ENCODE peak calls at places on chromosome 12, in five cellular contexts. M is GM06990, E is AG09309, P is MM.1S, O is A549. V is an unnamed sample.

GRCh38 chr12:53538209-53538689 is 31.0 kb upstream of the NPFF start:
- DNase-seq in M (no peak), E (peak; percentile 84), P (no peak), O (no peak), V (no peak)

GRCh38 chr12:71014180-71014785 is 93.7 kb upstream of the PTPRR start:
- DNase-seq in M (no peak), E (no peak), P (peak; percentile 7), O (peak; percentile 27), V (no peak)

GRCh38 chr12:86669010-86669409 is 412.8 kb upstream of the MGAT4C start:
- DNase-seq in M (no peak), E (no peak), P (no peak), O (no peak), V (no peak)

GRCh38 chr12:53241623-53242412 is 9.8 kb upstream of the RARG start:
- DNase-seq in M (no peak), E (no peak), P (no peak), O (no peak), V (no peak)

GRCh38 chr12:50825372-50825838 is 17.3 kb upstream of the TMPRSS12 start:
- DNase-seq in M (peak; percentile 12), E (peak; percentile 61), P (peak; percentile 79), O (peak; percentile 25), V (peak; percentile 39)

GRCh38 chr12:94329366-94329765 is 130.3 kb downstream of the CEP83 start:
- DNase-seq in M (no peak), E (no peak), P (no peak), O (no peak), V (no peak)

GRCh38 chr12:80708535-80709328 is 1.3 kb downstream of the MYF6 start:
- DNase-seq in M (peak; percentile 11), E (no peak), P (no peak), O (no peak), V (no peak)

GRCh38 chr12:78271546-78271945 is 440.9 kb downstream of the NAV3 start:
- DNase-seq in M (no peak), E (no peak), P (no peak), O (no peak), V (no peak)

GRCh38 chr12:118645219-118645618 is 268.9 kb downstream of the SUDS3 start:
- DNase-seq in M (no peak), E (no peak), P (peak; percentile 11), O (no peak), V (no peak)

GRCh38 chr12:14883663-14884062 is 2.0 kb downstream of the MGP start:
- DNase-seq in M (no peak), E (no peak), P (no peak), O (no peak), V (no peak)

GRCh38 chr12:103780992-103781391 is 60.0 kb downstream of the NT5DC3 start:
- DNase-seq in M (no peak), E (no peak), P (no peak), O (no peak), V (no peak)

GRCh38 chr12:48003226-48004038 is 844 bp downstream of the COL2A1 start:
- DNase-seq in M (no peak), E (no peak), P (no peak), O (peak; percentile 13), V (no peak)

DNA sequence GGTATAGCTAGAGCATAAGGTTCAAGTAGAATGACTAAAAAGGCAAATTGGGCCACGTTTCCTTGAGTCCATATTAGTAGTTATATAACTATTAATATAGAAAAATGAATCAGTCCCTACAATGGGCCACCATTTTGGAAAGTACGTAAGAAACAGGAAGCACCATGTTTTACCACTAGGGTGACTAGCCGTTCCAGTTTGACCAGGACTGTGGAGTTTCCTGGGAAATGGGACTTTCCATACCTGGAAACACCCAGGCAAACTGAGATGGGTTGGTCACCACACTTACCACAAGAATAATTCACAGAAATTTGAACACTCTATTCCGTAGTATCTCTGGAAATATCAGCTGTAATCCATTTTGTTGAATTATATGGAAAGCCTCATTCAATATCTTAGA is 2.1 kb upstream of the MAGOHB start:
- DNase-seq in M (no peak), E (no peak), P (no peak), O (no peak), V (no peak)
- TF ChIP-seq CTCF in M (no peak), E (no peak), P (no peak), O (no peak), V (no peak)

DNA sequence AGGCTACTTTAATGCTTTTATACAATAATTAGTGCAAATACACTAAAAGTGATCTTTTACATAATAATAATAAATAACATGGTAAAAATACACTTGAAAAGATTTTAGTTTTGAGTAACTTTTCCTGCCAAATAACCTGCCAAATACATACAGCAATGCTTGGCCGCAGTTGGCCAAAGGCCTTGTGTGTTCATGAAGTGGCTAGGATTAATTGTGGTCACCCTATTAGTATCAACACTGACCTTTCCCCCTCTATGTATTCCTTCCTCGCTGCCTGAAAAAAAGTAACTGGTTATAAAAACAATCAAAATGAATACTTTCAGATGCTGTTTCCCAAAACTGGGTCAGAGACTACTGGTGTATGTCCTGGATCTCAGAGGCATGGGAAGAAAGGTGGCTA is 34.3 kb downstream of the KICS2 start:
- DNase-seq in M (no peak), E (no peak), P (no peak), O (no peak), V (no peak)
- H3K4me3 ChIP-seq in M (no peak overlapping the region), E (no peak overlapping the region), P (no peak overlapping the region), O (no peak overlapping the region), V (no peak overlapping the region)

GRCh38 chr12:96237465-96238077 is 43.4 kb downstream of the ELK3 start:
- DNase-seq in M (no peak), E (peak; percentile 91), P (no peak), O (no peak), V (no peak)
- TF ChIP-seq CTCF in M (no peak), E (no peak), P (no peak), O (no peak), V (no peak)

GRCh38 chr12:72444125-72444524 is 172.0 kb downstream of the TRHDE start:
- DNase-seq in M (no peak), E (no peak), P (no peak), O (no peak), V (no peak)
- H3K4me3 ChIP-seq in M (no peak overlapping the region), E (no peak overlapping the region), P (no peak overlapping the region), O (no peak overlapping the region), V (no peak overlapping the region)

GRCh38 chr12:127051139-127051538 is 1215.8 kb upstream of the TMEM132C start:
- DNase-seq in M (no peak), E (no peak), P (no peak), O (no peak), V (no peak)
- TF ChIP-seq CTCF in M (no peak), E (no peak), P (no peak), O (no peak), V (no peak)

GRCh38 chr12:89384050-89384749 is 31.9 kb upstream of the DUSP6 start:
- DNase-seq in M (no peak), E (peak; percentile 96), P (no peak), O (no peak), V (no peak)
- H3K4me3 ChIP-seq in M (no peak overlapping the region), E (no peak overlapping the region), P (no peak overlapping the region), O (no peak overlapping the region), V (no peak overlapping the region)

DNA sequence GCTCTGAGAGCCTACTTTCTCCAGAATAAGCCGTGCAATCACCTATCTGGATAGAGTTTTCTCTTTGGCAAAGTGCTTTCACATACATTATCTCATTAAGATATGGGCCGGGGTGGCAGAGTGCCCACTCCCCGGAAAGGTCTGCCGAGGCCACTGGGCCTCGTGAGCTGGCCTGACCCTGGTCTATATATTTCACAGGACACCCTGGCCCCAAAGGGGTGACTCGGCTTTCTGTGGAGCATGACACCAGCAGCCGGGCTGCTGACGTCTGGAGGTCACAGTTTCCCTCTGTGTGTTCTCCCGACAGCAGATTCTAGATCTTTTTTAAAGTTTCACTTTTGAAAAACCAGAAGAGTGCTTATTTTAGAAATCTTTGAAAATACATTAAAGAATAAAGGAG is 27.9 kb upstream of the ATP2A2 start:
- DNase-seq in M (no peak), E (no peak), P (peak; percentile 15), O (no peak), V (no peak)
- TF ChIP-seq CTCF in M (no peak), E (no peak), P (no peak), O (no peak), V (no peak)

GRCh38 chr12:32897276-32897615 is 669 bp upstream of the PKP2 start:
- DNase-seq in M (no peak), E (no peak), P (no peak), O (no peak), V (no peak)
- H3K4me3 ChIP-seq in M (no peak overlapping the region), E (no peak overlapping the region), P (peak overlapping the region; percentile 84), O (peak overlapping the region; percentile 70), V (no peak overlapping the region)

GRCh38 chr12:116881867-116882507 is 746 bp upstream of the HRK start:
- DNase-seq in M (no peak), E (no peak), P (no peak), O (no peak), V (no peak)

GRCh38 chr12:116881325-116881866 is at the start of gene HRK:
- DNase-seq in M (no peak), E (no peak), P (peak; percentile 21), O (no peak), V (no peak)

GRCh38 chr12:116880213-116880816 is 926 bp downstream of the HRK start:
- DNase-seq in M (no peak), E (no peak), P (no peak), O (no peak), V (no peak)

GRCh38 chr12:116880817-116881324 is 370 bp downstream of the HRK start:
- DNase-seq in M (peak; percentile 81), E (no peak), P (peak; percentile 59), O (peak; percentile 63), V (no peak)

DNA sequence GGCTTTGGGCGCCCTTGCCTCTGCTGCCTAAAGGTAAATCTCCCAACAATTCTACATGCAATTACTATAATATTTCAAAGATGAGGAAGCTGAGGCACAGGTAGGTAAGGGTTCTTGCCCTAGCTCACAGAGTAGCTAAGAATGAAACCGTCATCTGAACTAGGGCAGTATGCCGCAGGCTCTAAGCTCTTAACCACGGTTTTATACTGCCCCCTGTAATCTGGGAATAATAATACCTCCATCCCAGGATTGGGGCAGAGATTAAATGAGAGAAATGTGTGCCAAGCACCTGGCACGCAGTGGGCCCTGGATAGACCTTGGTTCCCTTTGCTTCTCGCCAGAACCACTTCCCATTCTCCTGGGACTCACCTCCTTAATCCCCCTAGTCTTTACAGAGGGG is 1.5 kb upstream of the HRK start:
- DNase-seq in M (no peak), E (no peak), P (no peak), O (peak; percentile 65), V (no peak)
- TF ChIP-seq CTCF in M (peak; percentile 15), E (peak; percentile 52), P (no peak), O (peak; percentile 55), V (no peak)

GRCh38 chr12:122732170-122732569 is 1.5 kb upstream of the HCAR1 start:
- DNase-seq in M (no peak), E (no peak), P (no peak), O (no peak), V (no peak)

GRCh38 chr12:122730215-122731014 is at the start of gene HCAR1:
- DNase-seq in M (no peak), E (no peak), P (no peak), O (no peak), V (no peak)

GRCh38 chr12:122726056-122726558 is 4.5 kb downstream of the HCAR1 start:
- DNase-seq in M (peak; percentile 50), E (no peak), P (no peak), O (no peak), V (no peak)

GRCh38 chr12:122732611-122733010 is 2.0 kb upstream of the HCAR1 start:
- DNase-seq in M (no peak), E (no peak), P (no peak), O (no peak), V (no peak)

GRCh38 chr12:122729583-122730214 is 945 bp downstream of the HCAR1 start:
- DNase-seq in M (no peak), E (no peak), P (no peak), O (no peak), V (no peak)
- H3K4me3 ChIP-seq in M (no peak overlapping the region), E (no peak overlapping the region), P (no peak overlapping the region), O (no peak overlapping the region), V (no peak overlapping the region)